ENCODE peak calls at places on chromosomes 3 and 15, in ten cellular contexts. U, N, Z, Q, T, A, H, R, G and I are unnamed samples.

GRCh38 chr15:92869977-92870644 is 30.0 kb upstream of the CHD2 start:
- DNase-seq in A (no peak), U (no peak), N (peak; percentile 37), Q (peak; percentile 39), T (no peak), Z (no peak), H (no peak), R (no peak), G (no peak), I (no peak)

GRCh38 chr3:69378112-69378799 is 7.6 kb downstream of the FRMD4B start:
- DNase-seq in Q (no peak), U (no peak), R (no peak), H (no peak), Z (no peak), T (no peak), N (no peak), A (no peak), G (no peak), I (no peak)

GRCh38 chr3:78666458-78666800 is 1101.4 kb downstream of the ROBO1 start:
- DNase-seq in G (peak; percentile 57), N (peak; percentile 63), T (no peak), R (no peak), Z (no peak), U (no peak), A (no peak), H (peak; percentile 27), Q (no peak), I (no peak)

GRCh38 chr15:55742927-55743614 is at the start of gene PRTG:
- DNase-seq in Z (peak; percentile 79), G (peak; percentile 69), H (peak; percentile 87), N (peak; percentile 69), T (no peak), Q (peak; percentile 55), R (no peak), A (peak; percentile 22), U (peak; percentile 38), I (no peak)

GRCh38 chr3:10242182-10243065 is 5.8 kb upstream of the TATDN2 start:
- DNase-seq in Q (peak; percentile 88), N (peak; percentile 54), Z (peak; percentile 36), R (peak; percentile 50), T (peak; percentile 55), H (no peak), U (peak; percentile 54), G (peak; percentile 58), A (no peak), I (peak; percentile 88)

GRCh38 chr3:134427400-134428111 is 53.3 kb upstream of the AMOTL2 start:
- DNase-seq in U (no peak), Q (peak; percentile 51), H (peak; percentile 98), A (no peak), T (no peak), N (peak; percentile 100), Z (no peak), G (peak; percentile 100), R (no peak), I (no peak)

GRCh38 chr15:79635897-79636596 is 203.9 kb downstream of the MINAR1 start:
- DNase-seq in H (no peak), R (no peak), T (no peak), N (peak; percentile 14), U (no peak), A (no peak), G (peak; percentile 29), Q (no peak), Z (no peak), I (no peak)

GRCh38 chr3:104018541-104018940 is 1348.2 kb upstream of the ALCAM start:
- DNase-seq in A (no peak), Z (no peak), R (no peak), G (no peak), U (no peak), Q (no peak), N (no peak), H (no peak), T (no peak), I (no peak)

GRCh38 chr15:101250331-101250730 is 1.5 kb downstream of the CHSY1 start:
- DNase-seq in N (peak; percentile 78), T (no peak), Z (no peak), Q (no peak), U (no peak), G (peak; percentile 49), A (no peak), H (peak; percentile 81), R (no peak), I (no peak)

GRCh38 chr3:125147491-125147820 is 65.1 kb downstream of the SLC12A8 start:
- DNase-seq in N (peak; percentile 40), A (no peak), T (no peak), U (no peak), Q (no peak), Z (no peak), H (no peak), R (no peak), G (no peak), I (no peak)

GRCh38 chr3:161913786-161914389 is 417.3 kb downstream of the OTOL1 start:
- DNase-seq in G (peak; percentile 73), Z (no peak), U (no peak), T (no peak), A (no peak), H (peak; percentile 59), N (peak; percentile 71), R (no peak), Q (no peak), I (no peak)

GRCh38 chr3:55296035-55296434 is 191.1 kb downstream of the WNT5A start:
- DNase-seq in T (no peak), A (no peak), U (no peak), N (peak; percentile 80), Z (no peak), H (peak; percentile 43), G (no peak), Q (no peak), R (no peak), I (no peak)

GRCh38 chr3:193773266-193774183 is 180.5 kb downstream of the OPA1 start:
- DNase-seq in Z (no peak), G (no peak), R (no peak), A (no peak), H (no peak), Q (no peak), U (no peak), N (no peak), T (no peak), I (no peak)

GRCh38 chr15:39472661-39473657 is 107.9 kb upstream of the THBS1 start:
- DNase-seq in N (peak; percentile 99), A (peak; percentile 53), R (no peak), G (peak; percentile 92), T (no peak), Q (peak; percentile 82), H (peak; percentile 100), Z (peak; percentile 85), U (peak; percentile 81), I (no peak)
- H3K27ac ChIP-seq in N (peak overlapping the region; percentile 99), A (peak overlapping the region; percentile 51), R (no peak overlapping the region), G (peak overlapping the region; percentile 76), T (no peak overlapping the region), Q (peak overlapping the region; percentile 63), H (peak overlapping the region; percentile 73), Z (peak overlapping the region; percentile 77), U (peak overlapping the region; percentile 92), I (no peak overlapping the region)

GRCh38 chr3:13500133-13500885 is 20.2 kb downstream of the HDAC11 start:
- DNase-seq in T (no peak), R (peak; percentile 27), Z (no peak), H (no peak), U (no peak), N (no peak), Q (no peak), G (peak; percentile 14), A (no peak), I (no peak)
- H3K4me3 ChIP-seq in T (no peak overlapping the region), R (no peak overlapping the region), Z (no peak overlapping the region), H (no peak overlapping the region), U (no peak overlapping the region), N (no peak overlapping the region), Q (no peak overlapping the region), G (no peak overlapping the region), A (no peak overlapping the region), I (no peak overlapping the region)

GRCh38 chr15:74432968-74433591 is 678 bp downstream of the SEMA7A start:
- DNase-seq in T (no peak), Z (no peak), G (no peak), N (no peak), R (no peak), A (no peak), U (no peak), H (no peak), Q (no peak), I (no peak)
- H3K27ac ChIP-seq in T (no peak overlapping the region), Z (no peak overlapping the region), G (no peak overlapping the region), N (peak overlapping the region; percentile 36), R (no peak overlapping the region), A (no peak overlapping the region), U (peak overlapping the region; percentile 59), H (peak overlapping the region; percentile 51), Q (peak overlapping the region; percentile 93), I (no peak overlapping the region)

GRCh38 chr3:16658933-16659793 is 53.9 kb upstream of the DAZL start:
- DNase-seq in R (no peak), T (no peak), Z (no peak), U (no peak), N (no peak), G (no peak), Q (no peak), H (no peak), A (no peak), I (no peak)
- H3K4me3 ChIP-seq in R (no peak overlapping the region), T (no peak overlapping the region), Z (no peak overlapping the region), U (no peak overlapping the region), N (no peak overlapping the region), G (no peak overlapping the region), Q (no peak overlapping the region), H (no peak overlapping the region), A (no peak overlapping the region), I (no peak overlapping the region)

GRCh38 chr3:119647843-119648575 is 12.4 kb downstream of the POPDC2 start:
- DNase-seq in Z (no peak), R (no peak), T (no peak), G (no peak), N (peak; percentile 51), U (no peak), Q (no peak), A (no peak), H (no peak), I (no peak)
- H3K27ac ChIP-seq in Z (peak overlapping the region; percentile 99), R (no peak overlapping the region), T (no peak overlapping the region), G (no peak overlapping the region), N (no peak overlapping the region), U (peak overlapping the region; percentile 57), Q (peak overlapping the region; percentile 13), A (peak overlapping the region; percentile 88), H (no peak overlapping the region), I (no peak overlapping the region)

GRCh38 chr15:78034495-78035191 is 42.9 kb downstream of the TBC1D2B start:
- DNase-seq in Z (no peak), N (peak; percentile 38), A (no peak), H (peak; percentile 41), U (peak; percentile 72), T (peak; percentile 56), R (peak; percentile 33), Q (peak; percentile 89), G (no peak), I (peak; percentile 80)

GRCh38 chr15:78035861-78036476 is 41.5 kb downstream of the TBC1D2B start:
- DNase-seq in Q (no peak), A (no peak), N (no peak), H (no peak), U (no peak), T (no peak), G (no peak), R (no peak), Z (no peak), I (no peak)

GRCh38 chr15:78033864-78034263 is 43.6 kb downstream of the TBC1D2B start:
- DNase-seq in U (no peak), G (no peak), Z (no peak), H (peak; percentile 46), A (no peak), N (peak; percentile 41), T (peak; percentile 58), R (no peak), Q (peak; percentile 75), I (peak; percentile 77)

GRCh38 chr15:78037328-78037727 is 40.2 kb downstream of the TBC1D2B start:
- DNase-seq in H (no peak), G (no peak), A (no peak), R (no peak), U (no peak), Z (no peak), Q (no peak), N (no peak), T (no peak), I (no peak)

GRCh38 chr15:78035319-78035718 is 42.2 kb downstream of the TBC1D2B start:
- DNase-seq in H (no peak), N (no peak), R (no peak), A (no peak), Q (peak; percentile 67), T (no peak), G (no peak), Z (peak; percentile 36), U (no peak), I (no peak)
- H3K4me3 ChIP-seq in H (no peak overlapping the region), N (no peak overlapping the region), R (no peak overlapping the region), A (peak overlapping the region; percentile 8), Q (no peak overlapping the region), T (peak overlapping the region; percentile 75), G (no peak overlapping the region), Z (no peak overlapping the region), U (no peak overlapping the region), I (no peak overlapping the region)